ENCODE peak calls at places on chromosomes 3 and 15, in eight cellular contexts. P is left lung, H is fibroblast of lung, L is WERI-Rb-1, K is heart left ventricle, Q is ovary, Y is neural progenitor cell, O is adrenal gland. U is an unnamed sample. For H3K9me3, the result is how much of the 10 kb centered on the place peaks cover.

GRCh38 chr15:39592500-39592899 is 11.6 kb downstream of the THBS1 start:
- DNase-seq in P (no peak), H (peak), L (no peak), K (peak), Q (no peak), Y (no peak), O (no peak), U (no peak)

GRCh38 chr3:46910166-46910760 is 32.7 kb downstream of the PTH1R start:
- DNase-seq in P (no peak), H (no peak), L (no peak), K (no peak), Q (no peak), Y (no peak), O (no peak), U (no peak)

GRCh38 chr15:41567261-41567660 is 8.2 kb downstream of the TYRO3 start:
- DNase-seq in P (no peak), H (no peak), L (no peak), K (no peak), Q (no peak), Y (no peak), O (no peak), U (no peak)

GRCh38 chr3:102136183-102136582 is 286.9 kb downstream of the NFKBIZ start:
- DNase-seq in P (no peak), H (no peak), L (no peak), K (no peak), Q (no peak), Y (no peak), O (no peak), U (no peak)

GRCh38 chr15:69472046-69472445 is 19.4 kb downstream of the RPLP1 start:
- DNase-seq in P (no peak), H (no peak), L (no peak), K (no peak), Q (no peak), Y (no peak), O (no peak), U (no peak)

GRCh38 chr3:104632947-104633346 is 733.8 kb upstream of the ALCAM start:
- DNase-seq in P (no peak), H (no peak), L (no peak), K (no peak), Q (no peak), Y (no peak), O (no peak), U (no peak)

GRCh38 chr3:160035757-160036156 is 47.1 kb downstream of the IL12A start:
- DNase-seq in P (no peak), H (no peak), L (no peak), K (no peak), Q (no peak), Y (no peak), O (no peak), U (no peak)

GRCh38 chr3:102536479-102536878 is 101.7 kb downstream of the ZPLD1 start:
- DNase-seq in P (no peak), H (peak), L (peak), K (no peak), Q (no peak), Y (peak), O (no peak), U (no peak)

GRCh38 chr15:55627730-55628368 is 39.7 kb upstream of the PYGO1 start:
- DNase-seq in P (no peak), H (peak), L (no peak), K (no peak), Q (no peak), Y (no peak), O (peak), U (no peak)

GRCh38 chr3:189369636-189370035 is 197.9 kb downstream of the TPRG1 start:
- DNase-seq in P (no peak), H (no peak), L (no peak), K (no peak), Q (no peak), Y (no peak), O (no peak), U (no peak)

GRCh38 chr15:63107895-63108546 is 13.6 kb upstream of the LACTB start:
- DNase-seq in P (no peak), H (peak), L (no peak), K (no peak), Q (no peak), Y (no peak), O (no peak), U (no peak)

GRCh38 chr15:37002041-37002689 is 98.2 kb downstream of the MEIS2 start:
- DNase-seq in P (no peak), H (no peak), L (no peak), K (no peak), Q (no peak), Y (no peak), O (no peak), U (no peak)

GRCh38 chr3:46656778-46657556 is 36.5 kb downstream of the ALS2CL start:
- DNase-seq in P (no peak), H (no peak), L (no peak), K (no peak), Q (no peak), Y (no peak), O (no peak), U (no peak)

GRCh38 chr3:125121246-125122010 is 65.6 kb upstream of the HEG1 start:
- DNase-seq in P (no peak), H (no peak), L (no peak), K (no peak), Q (no peak), Y (no peak), O (no peak), U (no peak)

GRCh38 chr15:58536414-58536813 is 104.6 kb downstream of the LIPC start:
- DNase-seq in P (no peak), H (no peak), L (no peak), K (no peak), Q (no peak), Y (no peak), O (no peak), U (no peak)

GRCh38 chr3:122688996-122689395 is 8.4 kb downstream of the PARP14 start:
- DNase-seq in P (no peak), H (no peak), L (no peak), K (no peak), Q (no peak), Y (no peak), O (no peak), U (no peak)

GRCh38 chr15:33293619-33294309 is 17.0 kb upstream of the RYR3 start:
- DNase-seq in P (no peak), H (peak), L (no peak), K (no peak), Q (no peak), Y (no peak), O (no peak), U (no peak)

GRCh38 chr15:45022871-45023658 is at the start of gene SORD:
- DNase-seq in P (peak), H (peak), L (peak), K (peak), Q (peak), Y (peak), O (peak), U (peak)

GRCh38 chr3:129162729-129163579 is 2.1 kb upstream of the ISY1 start:
- DNase-seq in P (no peak), H (no peak), L (peak), K (no peak), Q (no peak), Y (peak), O (no peak), U (no peak)

GRCh38 chr3:37737134-37737533 is 124.5 kb upstream of the CTDSPL start:
- DNase-seq in P (no peak), H (no peak), L (no peak), K (peak), Q (no peak), Y (no peak), O (no peak), U (no peak)

GRCh38 chr3:187616307-187616939 is 53.8 kb downstream of the SST start:
- DNase-seq in P (no peak), H (peak), L (peak), K (no peak), Q (peak), Y (peak), O (peak), U (peak)

GRCh38 chr3:28215407-28215806 is 26.0 kb upstream of the CMC1 start:
- DNase-seq in P (no peak), H (no peak), L (no peak), K (no peak), Q (no peak), Y (no peak), O (no peak), U (no peak)
- H3K9me3 ChIP-seq in P (under half), H (under half), L (under half), K (under half), Q (under half), Y (under half), O (under half), U (under half)

GRCh38 chr3:162328649-162329048 is 832.0 kb downstream of the OTOL1 start:
- DNase-seq in P (no peak), H (no peak), L (no peak), K (no peak), Q (no peak), Y (no peak), O (no peak), U (no peak)

GRCh38 chr3:162334537-162334936 is 837.9 kb downstream of the OTOL1 start:
- DNase-seq in P (no peak), H (no peak), L (no peak), K (no peak), Q (no peak), Y (no peak), O (no peak), U (no peak)

GRCh38 chr3:162337630-162338029 is 841.0 kb downstream of the OTOL1 start:
- DNase-seq in P (no peak), H (peak), L (no peak), K (no peak), Q (no peak), Y (no peak), O (no peak), U (no peak)

GRCh38 chr3:162329514-162329913 is 832.9 kb downstream of the OTOL1 start:
- DNase-seq in P (no peak), H (no peak), L (no peak), K (no peak), Q (no peak), Y (no peak), O (no peak), U (no peak)

GRCh38 chr3:162332344-162332743 is 835.7 kb downstream of the OTOL1 start:
- DNase-seq in P (no peak), H (no peak), L (no peak), K (no peak), Q (no peak), Y (no peak), O (no peak), U (no peak)
- H3K9me3 ChIP-seq in P (under half), H (under half), L (under half), K (under half), Q (under half), Y (under half), O (under half), U (under half)

DNA sequence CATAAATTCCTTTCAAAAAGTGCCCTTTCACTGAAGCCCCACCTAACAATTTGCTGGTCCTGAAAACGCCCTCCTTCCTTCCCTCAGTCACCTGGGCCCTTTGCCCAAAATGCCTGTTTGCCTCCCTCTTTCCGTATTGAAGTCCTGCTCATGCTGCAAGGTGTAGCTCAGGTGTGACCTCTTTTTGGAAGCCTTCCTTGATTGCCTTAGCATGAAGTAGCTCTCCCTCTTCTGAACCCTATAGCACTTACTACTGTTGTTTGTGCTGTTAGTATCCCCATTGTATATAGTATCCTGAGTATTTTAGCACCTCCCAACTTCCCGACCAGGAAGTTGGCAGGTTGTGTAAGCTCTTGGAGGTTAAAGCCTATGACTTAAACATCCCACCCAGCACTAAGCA is 1.7 kb downstream of the PLS1 start:
- DNase-seq in P (no peak), H (no peak), L (no peak), K (no peak), Q (no peak), Y (no peak), O (no peak), U (no peak)
- H3K9me3 ChIP-seq in P (under half), H (under half), L (under half), K (under half), Q (under half), Y (under half), O (under half), U (under half)

GRCh38 chr15:24919446-24919845 is 35.3 kb upstream of the SNRPN start:
- DNase-seq in P (no peak), H (no peak), L (no peak), K (no peak), Q (no peak), Y (no peak), O (no peak), U (no peak)
- H3K9me3 ChIP-seq in P (under half), H (under half), L (under half), K (under half), Q (under half), Y (under half), O (under half), U (under half)

DNA sequence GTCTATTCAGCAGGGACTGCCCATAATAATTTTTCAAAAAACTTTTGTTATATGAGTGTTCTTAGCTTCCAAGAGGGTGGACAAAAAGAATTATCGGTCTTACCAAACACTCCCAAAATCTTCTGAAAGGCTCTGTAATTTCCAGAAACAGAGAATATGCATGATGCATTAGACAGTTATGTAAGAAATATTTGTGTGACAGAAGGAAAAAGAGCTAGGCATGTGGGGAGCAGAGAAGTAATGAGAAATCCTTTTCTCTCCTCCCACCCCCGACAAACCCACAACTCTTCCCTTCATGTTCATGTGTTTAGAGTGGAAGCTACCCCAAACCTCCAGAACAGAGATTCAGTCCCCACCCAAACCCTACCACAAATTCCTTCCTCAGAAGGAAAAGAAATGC is 86.8 kb downstream of the MYO5A start:
- DNase-seq in P (no peak), H (peak), L (no peak), K (no peak), Q (no peak), Y (no peak), O (no peak), U (no peak)
- H3K9me3 ChIP-seq in P (under half), H (under half), L (under half), K (under half), Q (under half), Y (under half), O (under half), U (under half)

U was measured in T-helper 17 cell.